ENCODE peak calls at places on chromosome 7, in ten cellular contexts. I is left kidney; O is NCI-H510A treated with DMSO at 0.1 percent for 48 hours; C is stimulated activated CD8-positive, alpha-beta memory T cell treated with anti-CD3 and anti-CD28 coated beads, Interleukin-4, amount 100 ng/mL, for 1 hour; T is tibial artery; H is OCI-LY7; J is suprapubic skin; S is stimulated activated naive CD4-positive, alpha-beta T cell treated with Interleukin-2 at 50 U/mL for 16 hours; Y is CMK; R is stimulated activated CD4-positive, alpha-beta T cell treated with anti-CD3 and anti-CD28 coated beads, TNF-alpha, amount 100 ng/mL, for 4 hours. X is an unnamed sample.

GRCh38 chr7:155660059-155660757 is 15.7 kb downstream of the RBM33 start:
- DNase-seq in I (no peak), O (no peak), C (no peak), T (no peak), H (no peak), J (no peak), S (no peak), Y (no peak), R (no peak), X (no peak)

GRCh38 chr7:47444376-47445098 is 137.4 kb downstream of the TNS3 start:
- DNase-seq in I (peak; percentile 49), O (no peak), C (no peak), T (peak; percentile 66), H (peak; percentile 52), J (no peak), S (no peak), Y (no peak), R (no peak), X (no peak)

GRCh38 chr7:99599836-99600235 is 1.8 kb downstream of the TMEM225B start:
- DNase-seq in I (no peak), O (no peak), C (no peak), T (no peak), H (no peak), J (no peak), S (no peak), Y (no peak), R (no peak), X (no peak)

GRCh38 chr7:107392811-107393210 is 77.0 kb upstream of the GPR22 start:
- DNase-seq in I (peak; percentile 17), O (no peak), C (no peak), T (no peak), H (no peak), J (no peak), S (no peak), Y (no peak), R (no peak), X (no peak)

GRCh38 chr7:327305-327931 is 37.4 kb downstream of the FOXL3 start:
- DNase-seq in I (no peak), O (no peak), C (no peak), T (no peak), H (no peak), J (no peak), S (no peak), Y (no peak), R (no peak), X (peak; percentile 68)

GRCh38 chr7:41103331-41103730 is 599.6 kb downstream of the INHBA start:
- DNase-seq in I (no peak), O (no peak), C (no peak), T (no peak), H (no peak), J (no peak), S (no peak), Y (no peak), R (no peak), X (no peak)

GRCh38 chr7:154911862-154912261 is 91.1 kb downstream of the PAXIP1 start:
- DNase-seq in I (no peak), O (no peak), C (no peak), T (no peak), H (no peak), J (peak; percentile 13), S (no peak), Y (no peak), R (no peak), X (no peak)

GRCh38 chr7:158564648-158565005 is 23.0 kb downstream of the PTPRN2 start:
- DNase-seq in I (no peak), O (no peak), C (no peak), T (no peak), H (no peak), J (no peak), S (no peak), Y (no peak), R (no peak), X (no peak)

GRCh38 chr7:132472463-132473120 is 103.7 kb downstream of the PLXNA4 start:
- DNase-seq in I (peak; percentile 81), O (no peak), C (no peak), T (peak; percentile 78), H (no peak), J (no peak), S (no peak), Y (no peak), R (no peak), X (no peak)

GRCh38 chr7:2022021-2022409 is 210.7 kb downstream of the MAD1L1 start:
- DNase-seq in I (no peak), O (no peak), C (no peak), T (peak; percentile 49), H (no peak), J (peak; percentile 15), S (no peak), Y (no peak), R (no peak), X (peak; percentile 7)

GRCh38 chr7:881441-882234 is 5.3 kb downstream of the GET4 start:
- DNase-seq in I (no peak), O (no peak), C (no peak), T (no peak), H (no peak), J (peak; percentile 51), S (no peak), Y (no peak), R (no peak), X (no peak)

GRCh38 chr7:46680147-46680546 is 759.1 kb upstream of the IGFBP3 start:
- DNase-seq in I (no peak), O (no peak), C (no peak), T (no peak), H (no peak), J (no peak), S (no peak), Y (no peak), R (no peak), X (no peak)

GRCh38 chr7:143042821-143043271 is 9.3 kb upstream of the OR6V1 start:
- DNase-seq in I (peak; percentile 30), O (no peak), C (no peak), T (no peak), H (no peak), J (no peak), S (no peak), Y (no peak), R (no peak), X (no peak)

GRCh38 chr7:82578430-82578829 is 134.9 kb upstream of the CACNA2D1 start:
- DNase-seq in I (no peak), O (no peak), C (no peak), T (no peak), H (no peak), J (no peak), S (no peak), Y (no peak), R (no peak), X (no peak)

GRCh38 chr7:9083837-9084236 is 650.4 kb downstream of the NXPH1 start:
- DNase-seq in I (no peak), O (no peak), C (no peak), T (no peak), H (no peak), J (no peak), S (no peak), Y (no peak), R (no peak), X (no peak)

GRCh38 chr7:111429781-111430180 is 132.5 kb downstream of the IMMP2L start:
- DNase-seq in I (no peak), O (no peak), C (no peak), T (no peak), H (no peak), J (no peak), S (no peak), Y (no peak), R (no peak), X (no peak)

GRCh38 chr7:103521917-103522316 is 75.9 kb upstream of the SLC26A5 start:
- DNase-seq in I (no peak), O (no peak), C (no peak), T (no peak), H (no peak), J (no peak), S (no peak), Y (no peak), R (no peak), X (no peak)